ENCODE peak calls at places on chromosome 22, in seven cellular contexts. One of them, this sample, is unnamed.

GRCh38 chr22:50604256-50604580 is 3.6 kb downstream of the MAPK8IP2 start:
- DNase-seq in A549: no peak
- DNase-seq in CD8-positive, alpha-beta memory T cell: no peak
- DNase-seq in sigmoid colon: no peak
- DNase-seq in stomach: no peak
- DNase-seq in trophoblast cell: no peak
- DNase-seq in spleen: peak; percentile 48
- DNase-seq in this sample: no peak

GRCh38 chr22:23419151-23419550 is 160.9 kb downstream of the IGLL1 start:
- DNase-seq in spleen: no peak
- DNase-seq in sigmoid colon: no peak
- DNase-seq in CD8-positive, alpha-beta memory T cell: no peak
- DNase-seq in stomach: peak; percentile 5
- DNase-seq in trophoblast cell: peak; percentile 49
- DNase-seq in A549: no peak
- DNase-seq in this sample: no peak

GRCh38 chr22:27805841-27806240 is 4.3 kb upstream of the MN1 start:
- DNase-seq in CD8-positive, alpha-beta memory T cell: no peak
- DNase-seq in sigmoid colon: no peak
- DNase-seq in spleen: no peak
- DNase-seq in trophoblast cell: no peak
- DNase-seq in A549: no peak
- DNase-seq in stomach: no peak
- DNase-seq in this sample: no peak

GRCh38 chr22:32127904-32128303 is 31.2 kb downstream of the C22orf42 start:
- DNase-seq in stomach: no peak
- DNase-seq in sigmoid colon: no peak
- DNase-seq in trophoblast cell: no peak
- DNase-seq in CD8-positive, alpha-beta memory T cell: no peak
- DNase-seq in A549: no peak
- DNase-seq in spleen: no peak
- DNase-seq in this sample: no peak

GRCh38 chr22:50276143-50276542 is 6.0 kb upstream of the MAPK11 start:
- DNase-seq in sigmoid colon: peak; percentile 87
- DNase-seq in spleen: peak; percentile 87
- DNase-seq in trophoblast cell: peak; percentile 58
- DNase-seq in A549: no peak
- DNase-seq in stomach: peak; percentile 81
- DNase-seq in CD8-positive, alpha-beta memory T cell: peak; percentile 55
- DNase-seq in this sample: no peak

GRCh38 chr22:22803285-22803853 is 84.2 kb upstream of the IGLL5 start:
- DNase-seq in A549: no peak
- DNase-seq in trophoblast cell: no peak
- DNase-seq in stomach: no peak
- DNase-seq in spleen: no peak
- DNase-seq in sigmoid colon: no peak
- DNase-seq in CD8-positive, alpha-beta memory T cell: no peak
- DNase-seq in this sample: no peak

GRCh38 chr22:49689255-49689770 is 138.4 kb downstream of the BRD1 start:
- DNase-seq in CD8-positive, alpha-beta memory T cell: no peak
- DNase-seq in spleen: no peak
- DNase-seq in A549: no peak
- DNase-seq in sigmoid colon: no peak
- DNase-seq in stomach: no peak
- DNase-seq in trophoblast cell: no peak
- DNase-seq in this sample: no peak

GRCh38 chr22:30880847-30881246 is 87.7 kb downstream of the MORC2 start:
- DNase-seq in stomach: no peak
- DNase-seq in trophoblast cell: no peak
- DNase-seq in CD8-positive, alpha-beta memory T cell: no peak
- DNase-seq in spleen: peak; percentile 51
- DNase-seq in sigmoid colon: no peak
- DNase-seq in A549: no peak
- DNase-seq in this sample: no peak

GRCh38 chr22:49331223-49331815 is 496.4 kb downstream of the BRD1 start:
- DNase-seq in A549: no peak
- DNase-seq in sigmoid colon: no peak
- DNase-seq in trophoblast cell: no peak
- DNase-seq in spleen: peak; percentile 43
- DNase-seq in stomach: peak; percentile 10
- DNase-seq in CD8-positive, alpha-beta memory T cell: no peak
- DNase-seq in this sample: no peak

GRCh38 chr22:45968751-45969413 is 8.1 kb downstream of the WNT7B start:
- DNase-seq in spleen: no peak
- DNase-seq in CD8-positive, alpha-beta memory T cell: no peak
- DNase-seq in A549: peak; percentile 77
- DNase-seq in sigmoid colon: no peak
- DNase-seq in stomach: no peak
- DNase-seq in trophoblast cell: no peak
- DNase-seq in this sample: no peak

GRCh38 chr22:32926600-32926999 is 125.1 kb downstream of the TIMP3 start:
- DNase-seq in trophoblast cell: peak; percentile 78
- DNase-seq in sigmoid colon: no peak
- DNase-seq in spleen: no peak
- DNase-seq in CD8-positive, alpha-beta memory T cell: no peak
- DNase-seq in A549: peak; percentile 3
- DNase-seq in stomach: no peak
- DNase-seq in this sample: no peak

GRCh38 chr22:41417622-41418390 is 28.8 kb downstream of the TOB2 start:
- DNase-seq in trophoblast cell: no peak
- DNase-seq in CD8-positive, alpha-beta memory T cell: no peak
- DNase-seq in sigmoid colon: peak; percentile 99
- DNase-seq in spleen: peak; percentile 90
- DNase-seq in A549: no peak
- DNase-seq in stomach: peak; percentile 99
- DNase-seq in this sample: no peak

GRCh38 chr22:50326959-50327710 is at the start of gene DENND6B:
- DNase-seq in trophoblast cell: peak; percentile 92
- DNase-seq in sigmoid colon: peak; percentile 88
- DNase-seq in spleen: peak; percentile 95
- DNase-seq in CD8-positive, alpha-beta memory T cell: peak; percentile 64
- DNase-seq in A549: peak; percentile 49
- DNase-seq in stomach: peak; percentile 87
- DNase-seq in this sample: peak; percentile 62

GRCh38 chr22:39808087-39808486 is 85.5 kb downstream of the ENTHD1 start:
- DNase-seq in spleen: no peak
- DNase-seq in stomach: no peak
- DNase-seq in CD8-positive, alpha-beta memory T cell: peak; percentile 5
- DNase-seq in A549: peak; percentile 5
- DNase-seq in sigmoid colon: no peak
- DNase-seq in trophoblast cell: peak; percentile 21
- DNase-seq in this sample: peak; percentile 10

GRCh38 chr22:27226666-27227065 is 569.3 kb downstream of the MIAT start:
- DNase-seq in sigmoid colon: no peak
- DNase-seq in CD8-positive, alpha-beta memory T cell: no peak
- DNase-seq in spleen: no peak
- DNase-seq in A549: no peak
- DNase-seq in trophoblast cell: no peak
- DNase-seq in stomach: no peak
- DNase-seq in this sample: no peak

GRCh38 chr22:46945481-46945880 is 183.0 kb downstream of the TBC1D22A start:
- DNase-seq in spleen: no peak
- DNase-seq in CD8-positive, alpha-beta memory T cell: no peak
- DNase-seq in trophoblast cell: no peak
- DNase-seq in A549: no peak
- DNase-seq in sigmoid colon: no peak
- DNase-seq in stomach: no peak
- DNase-seq in this sample: no peak

GRCh38 chr22:20396639-20397038 is 2.7 kb downstream of the ZNF74 start:
- DNase-seq in trophoblast cell: no peak
- DNase-seq in sigmoid colon: no peak
- DNase-seq in CD8-positive, alpha-beta memory T cell: no peak
- DNase-seq in A549: no peak
- DNase-seq in spleen: no peak
- DNase-seq in stomach: no peak
- DNase-seq in this sample: no peak

GRCh38 chr22:48760481-48761238 is 1067.0 kb downstream of the BRD1 start:
- DNase-seq in CD8-positive, alpha-beta memory T cell: no peak
- DNase-seq in spleen: no peak
- DNase-seq in trophoblast cell: no peak
- DNase-seq in stomach: peak; percentile 20
- DNase-seq in A549: no peak
- DNase-seq in sigmoid colon: peak; percentile 47
- DNase-seq in this sample: no peak

GRCh38 chr22:49935561-49935960 is 17.1 kb downstream of the CRELD2 start:
- DNase-seq in CD8-positive, alpha-beta memory T cell: no peak
- DNase-seq in A549: no peak
- DNase-seq in trophoblast cell: no peak
- DNase-seq in sigmoid colon: no peak
- DNase-seq in spleen: no peak
- DNase-seq in stomach: no peak
- DNase-seq in this sample: no peak

GRCh38 chr22:43151251-43152000 is at the start of gene TSPO:
- DNase-seq in sigmoid colon: peak; percentile 90
- DNase-seq in trophoblast cell: peak; percentile 52
- DNase-seq in stomach: peak; percentile 86
- DNase-seq in A549: peak; percentile 46
- DNase-seq in CD8-positive, alpha-beta memory T cell: peak; percentile 65
- DNase-seq in spleen: peak; percentile 95
- DNase-seq in this sample: peak; percentile 60

GRCh38 chr22:22576244-22576988 is 17.4 kb upstream of the PRAME start:
- DNase-seq in stomach: peak; percentile 49
- DNase-seq in spleen: no peak
- DNase-seq in sigmoid colon: no peak
- DNase-seq in A549: peak; percentile 48
- DNase-seq in trophoblast cell: peak; percentile 75
- DNase-seq in CD8-positive, alpha-beta memory T cell: no peak
- DNase-seq in this sample: peak; percentile 25

GRCh38 chr22:20618488-20618887 is 111.1 kb downstream of the MED15 start:
- DNase-seq in trophoblast cell: no peak
- DNase-seq in spleen: no peak
- DNase-seq in A549: no peak
- DNase-seq in sigmoid colon: no peak
- DNase-seq in stomach: no peak
- DNase-seq in CD8-positive, alpha-beta memory T cell: no peak
- DNase-seq in this sample: no peak

GRCh38 chr22:38412435-38413084 is 42.4 kb downstream of the KCNJ4 start:
- DNase-seq in A549: peak; percentile 40
- DNase-seq in CD8-positive, alpha-beta memory T cell: peak; percentile 25
- DNase-seq in spleen: peak; percentile 74
- DNase-seq in sigmoid colon: peak; percentile 61
- DNase-seq in trophoblast cell: peak; percentile 94
- DNase-seq in stomach: no peak
- DNase-seq in this sample: peak; percentile 43

GRCh38 chr22:38645430-38645829 is 10.8 kb downstream of the FAM227A start:
- DNase-seq in sigmoid colon: no peak
- DNase-seq in stomach: no peak
- DNase-seq in A549: no peak
- DNase-seq in trophoblast cell: no peak
- DNase-seq in spleen: no peak
- DNase-seq in CD8-positive, alpha-beta memory T cell: no peak
- DNase-seq in this sample: no peak

GRCh38 chr22:30878516-30879365 is 89.8 kb downstream of the MORC2 start:
- DNase-seq in stomach: no peak
- DNase-seq in trophoblast cell: no peak
- DNase-seq in CD8-positive, alpha-beta memory T cell: no peak
- DNase-seq in sigmoid colon: no peak
- DNase-seq in spleen: peak; percentile 56
- DNase-seq in A549: no peak
- DNase-seq in this sample: no peak

GRCh38 chr22:49392247-49392646 is 435.4 kb downstream of the BRD1 start:
- DNase-seq in CD8-positive, alpha-beta memory T cell: no peak
- DNase-seq in spleen: peak; percentile 18
- DNase-seq in trophoblast cell: no peak
- DNase-seq in sigmoid colon: peak; percentile 8
- DNase-seq in stomach: no peak
- DNase-seq in A549: no peak
- DNase-seq in this sample: no peak

GRCh38 chr22:46810856-46811786 is 48.7 kb downstream of the TBC1D22A start:
- DNase-seq in spleen: no peak
- DNase-seq in A549: no peak
- DNase-seq in CD8-positive, alpha-beta memory T cell: no peak
- DNase-seq in sigmoid colon: no peak
- DNase-seq in trophoblast cell: no peak
- DNase-seq in stomach: peak; percentile 19
- DNase-seq in this sample: no peak

GRCh38 chr22:46795140-46795539 is 32.7 kb downstream of the TBC1D22A start:
- DNase-seq in stomach: no peak
- DNase-seq in CD8-positive, alpha-beta memory T cell: no peak
- DNase-seq in A549: no peak
- DNase-seq in sigmoid colon: peak; percentile 50
- DNase-seq in trophoblast cell: no peak
- DNase-seq in spleen: peak; percentile 51
- DNase-seq in this sample: no peak

GRCh38 chr22:39669432-39669831 is 98.9 kb downstream of the CACNA1I start:
- DNase-seq in spleen: no peak
- DNase-seq in stomach: no peak
- DNase-seq in A549: no peak
- DNase-seq in CD8-positive, alpha-beta memory T cell: no peak
- DNase-seq in trophoblast cell: no peak
- DNase-seq in sigmoid colon: no peak
- DNase-seq in this sample: no peak

GRCh38 chr22:36257948-36258674 is 5.2 kb downstream of the APOL1 start:
- DNase-seq in spleen: no peak
- DNase-seq in sigmoid colon: no peak
- DNase-seq in trophoblast cell: no peak
- DNase-seq in CD8-positive, alpha-beta memory T cell: no peak
- DNase-seq in A549: no peak
- DNase-seq in stomach: no peak
- DNase-seq in this sample: no peak
- H3K4me1 ChIP-seq in spleen: peaks cover 36% of the 10 kb centered on the region
- H3K4me1 ChIP-seq in sigmoid colon: peaks cover 38% of the 10 kb centered on the region
- H3K4me1 ChIP-seq in trophoblast cell: peaks cover 8% of the 10 kb centered on the region
- H3K4me1 ChIP-seq in CD8-positive, alpha-beta memory T cell: peaks cover 48% of the 10 kb centered on the region
- H3K4me1 ChIP-seq in A549: peaks cover 22% of the 10 kb centered on the region
- H3K4me1 ChIP-seq in stomach: peaks cover 64% of the 10 kb centered on the region
- H3K4me1 ChIP-seq in this sample: no peaks in the 10 kb centered on the region

DNA sequence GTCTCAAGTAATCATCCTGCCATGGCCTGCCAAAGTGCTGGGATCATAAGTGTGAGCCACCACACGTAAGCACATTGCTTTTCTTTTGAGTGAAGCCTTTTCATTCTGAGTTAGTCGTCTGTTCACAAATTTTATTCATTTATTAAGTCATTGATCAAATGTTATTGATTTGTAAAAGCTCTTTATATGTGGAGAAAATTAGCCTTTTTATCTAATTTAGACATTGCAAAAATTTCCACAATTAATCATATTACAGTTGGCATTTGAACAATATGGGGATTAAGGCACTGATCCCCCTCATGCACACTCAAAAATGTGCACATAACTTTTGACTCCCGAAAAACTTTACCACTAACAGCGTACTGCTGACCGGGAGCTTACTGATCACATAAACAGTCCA is 7.5 kb upstream of the EMID1 start:
- DNase-seq in sigmoid colon: no peak
- DNase-seq in trophoblast cell: no peak
- DNase-seq in CD8-positive, alpha-beta memory T cell: no peak
- DNase-seq in stomach: no peak
- DNase-seq in spleen: no peak
- DNase-seq in A549: no peak
- DNase-seq in this sample: no peak
- H3K4me1 ChIP-seq in sigmoid colon: no peaks in the 10 kb centered on the region
- H3K4me1 ChIP-seq in trophoblast cell: peaks cover 2% of the 10 kb centered on the region
- H3K4me1 ChIP-seq in CD8-positive, alpha-beta memory T cell: peaks cover 17% of the 10 kb centered on the region
- H3K4me1 ChIP-seq in stomach: peaks cover 24% of the 10 kb centered on the region
- H3K4me1 ChIP-seq in spleen: peaks cover 22% of the 10 kb centered on the region
- H3K4me1 ChIP-seq in A549: no peaks in the 10 kb centered on the region
- H3K4me1 ChIP-seq in this sample: no peaks in the 10 kb centered on the region

GRCh38 chr22:24948356-24949202 is 2.1 kb upstream of the LHFPL7 start:
- DNase-seq in spleen: no peak
- DNase-seq in A549: no peak
- DNase-seq in stomach: no peak
- DNase-seq in trophoblast cell: peak; percentile 56
- DNase-seq in CD8-positive, alpha-beta memory T cell: no peak
- DNase-seq in sigmoid colon: no peak
- DNase-seq in this sample: no peak
- H3K4me1 ChIP-seq in spleen: peaks cover 4% of the 10 kb centered on the region
- H3K4me1 ChIP-seq in A549: no peaks in the 10 kb centered on the region
- H3K4me1 ChIP-seq in stomach: peaks cover 33% of the 10 kb centered on the region
- H3K4me1 ChIP-seq in trophoblast cell: peaks cover 16% of the 10 kb centered on the region
- H3K4me1 ChIP-seq in CD8-positive, alpha-beta memory T cell: peaks cover 13% of the 10 kb centered on the region
- H3K4me1 ChIP-seq in sigmoid colon: peaks cover 5% of the 10 kb centered on the region
- H3K4me1 ChIP-seq in this sample: peaks cover 5% of the 10 kb centered on the region

GRCh38 chr22:16922076-16922475 is 85.9 kb downstream of the GAB4 start:
- DNase-seq in stomach: no peak
- DNase-seq in trophoblast cell: no peak
- DNase-seq in CD8-positive, alpha-beta memory T cell: no peak
- DNase-seq in sigmoid colon: no peak
- DNase-seq in A549: no peak
- DNase-seq in spleen: no peak
- DNase-seq in this sample: no peak
- H3K4me1 ChIP-seq in stomach: no peaks in the 10 kb centered on the region
- H3K4me1 ChIP-seq in trophoblast cell: no peaks in the 10 kb centered on the region
- H3K4me1 ChIP-seq in CD8-positive, alpha-beta memory T cell: no peaks in the 10 kb centered on the region
- H3K4me1 ChIP-seq in sigmoid colon: no peaks in the 10 kb centered on the region
- H3K4me1 ChIP-seq in A549: no peaks in the 10 kb centered on the region
- H3K4me1 ChIP-seq in spleen: no peaks in the 10 kb centered on the region
- H3K4me1 ChIP-seq in this sample: no peaks in the 10 kb centered on the region

This sample was measured in PC-9.